ENCODE peak calls at places on chromosomes 3 and 15, in five cellular contexts. X is adrenal gland, V is fibroblast of mammary gland, F is HFFc6, K is fibroblast of pulmonary artery. J is an unnamed sample.
A peak's percentile ranks its signal among the peaks of the same experiment; 100 is the strongest.

GRCh38 chr3:95612611-95613010 is 1201.8 kb upstream of the EPHA6 start:
- DNase-seq in X (no peak), V (no peak), F (no peak), K (no peak), J (no peak)

GRCh38 chr3:197000211-197000610 is 29.4 kb downstream of the MELTF start:
- DNase-seq in X (no peak), V (peak; percentile 19), F (peak; percentile 15), K (peak; percentile 12), J (peak; percentile 74)

GRCh38 chr3:44845528-44846520 is 15.9 kb upstream of the TMEM42 start:
- DNase-seq in X (peak; percentile 82), V (peak; percentile 21), F (peak; percentile 57), K (peak; percentile 88), J (peak; percentile 81)

GRCh38 chr3:192219926-192220325 is 507.4 kb downstream of the FGF12 start:
- DNase-seq in X (no peak), V (no peak), F (no peak), K (no peak), J (no peak)

GRCh38 chr3:142129516-142130171 is 19.7 kb downstream of the TFDP2 start:
- DNase-seq in X (no peak), V (no peak), F (no peak), K (no peak), J (no peak)

GRCh38 chr15:81666828-81667227 is 292.8 kb upstream of the TMC3 start:
- DNase-seq in X (no peak), V (no peak), F (no peak), K (no peak), J (no peak)

GRCh38 chr15:101027273-101027901 is 108.2 kb downstream of the LRRK1 start:
- DNase-seq in X (peak; percentile 45), V (no peak), F (no peak), K (no peak), J (peak; percentile 48)

GRCh38 chr3:88123526-88123925 is 26.2 kb upstream of the C3orf38 start:
- DNase-seq in X (no peak), V (no peak), F (no peak), K (no peak), J (no peak)

GRCh38 chr3:177640319-177640997 is 443.2 kb upstream of the TBL1XR1 start:
- DNase-seq in X (no peak), V (peak; percentile 45), F (no peak), K (no peak), J (no peak)

GRCh38 chr15:39156636-39157255 is 424.1 kb upstream of the THBS1 start:
- DNase-seq in X (peak; percentile 66), V (peak; percentile 65), F (no peak), K (no peak), J (no peak)

GRCh38 chr3:20546636-20547035 is 360.6 kb upstream of the SGO1 start:
- DNase-seq in X (no peak), V (no peak), F (peak; percentile 59), K (peak; percentile 22), J (no peak)

GRCh38 chr3:58038675-58039302 is 30.6 kb downstream of the FLNB start:
- DNase-seq in X (no peak), V (no peak), F (no peak), K (no peak), J (peak; percentile 51)

GRCh38 chr15:68623301-68623892 is 44.6 kb downstream of the CORO2B start:
- DNase-seq in X (no peak), V (peak; percentile 72), F (no peak), K (no peak), J (no peak)

GRCh38 chr3:135125171-135125801 is 330.2 kb downstream of the EPHB1 start:
- DNase-seq in X (no peak), V (peak; percentile 44), F (no peak), K (peak; percentile 24), J (peak; percentile 32)

GRCh38 chr3:113531826-113532697 is at the start of gene SIDT1:
- DNase-seq in X (peak; percentile 75), V (no peak), F (no peak), K (no peak), J (peak; percentile 47)

GRCh38 chr3:27553868-27554540 is 69.8 kb upstream of the SLC4A7 start:
- DNase-seq in X (no peak), V (peak; percentile 49), F (no peak), K (no peak), J (no peak)

GRCh38 chr3:38645601-38646000 is 3.9 kb downstream of the SCN5A start:
- DNase-seq in X (peak; percentile 11), V (no peak), F (no peak), K (no peak), J (no peak)

GRCh38 chr3:161576733-161577510 is 80.3 kb downstream of the OTOL1 start:
- DNase-seq in X (no peak), V (peak; percentile 53), F (no peak), K (no peak), J (no peak)

GRCh38 chr15:86691091-86691490 is 611.4 kb downstream of the AGBL1 start:
- DNase-seq in X (no peak), V (no peak), F (no peak), K (no peak), J (no peak)
- TF ChIP-seq CTCF in X (peak; percentile 20), V (no peak), F (no peak), K (no peak), J (peak; percentile 10)

GRCh38 chr3:104102386-104102785 is 1264.3 kb upstream of the ALCAM start:
- DNase-seq in X (no peak), V (peak; percentile 55), F (peak; percentile 58), K (peak; percentile 73), J (peak; percentile 68)
- TF ChIP-seq CTCF in X (peak; percentile 41), V (peak; percentile 59), F (peak; percentile 82), K (peak; percentile 83), J (peak; percentile 75)

DNA sequence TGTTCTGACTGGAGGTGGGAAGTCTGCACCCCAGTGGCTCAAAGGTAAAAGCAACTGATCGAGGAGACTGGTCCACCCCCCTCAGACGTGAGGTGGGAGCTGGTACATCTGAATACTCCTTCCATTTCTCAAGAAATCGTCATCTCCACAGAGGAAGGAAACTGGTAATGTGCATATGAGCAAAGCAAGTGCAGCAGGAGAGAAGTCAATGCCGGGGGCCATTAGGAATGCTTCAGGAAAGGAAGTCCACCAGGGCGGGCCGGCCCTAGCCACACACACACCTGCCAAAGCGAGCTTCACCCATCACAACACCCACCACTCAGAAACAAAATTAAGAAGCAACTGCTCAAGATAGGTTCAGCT is 8.5 kb downstream of the TBC1D2B start:
- DNase-seq in X (no peak), V (no peak), F (no peak), K (no peak), J (no peak)
- TF ChIP-seq CTCF in X (no peak), V (no peak), F (no peak), K (no peak), J (no peak)

GRCh38 chr3:47380026-47380600 is 708 bp upstream of the PTPN23 start:
- DNase-seq in X (no peak), V (no peak), F (no peak), K (no peak), J (no peak)
- TF ChIP-seq CTCF in X (no peak), V (no peak), F (no peak), K (peak; percentile 7), J (no peak)

GRCh38 chr15:29925227-29926082 is 103.2 kb upstream of the TJP1 start:
- DNase-seq in X (peak; percentile 81), V (peak; percentile 79), F (peak; percentile 66), K (peak; percentile 84), J (peak; percentile 95)

GRCh38 chr15:29922191-29922590 is 99.9 kb upstream of the TJP1 start:
- DNase-seq in X (no peak), V (no peak), F (no peak), K (no peak), J (no peak)

GRCh38 chr15:29921130-29921601 is 98.9 kb upstream of the TJP1 start:
- DNase-seq in X (no peak), V (no peak), F (no peak), K (no peak), J (peak; percentile 84)

GRCh38 chr15:29924750-29925149 is 102.5 kb upstream of the TJP1 start:
- DNase-seq in X (peak; percentile 61), V (peak; percentile 14), F (peak; percentile 50), K (peak; percentile 85), J (peak; percentile 66)

GRCh38 chr15:29926083-29926388 is 103.8 kb upstream of the TJP1 start:
- DNase-seq in X (no peak), V (no peak), F (no peak), K (no peak), J (no peak)
- TF ChIP-seq CTCF in X (no peak), V (no peak), F (peak; percentile 39), K (no peak), J (no peak)

GRCh38 chr3:138457863-138458735 is 23.7 kb downstream of the ESYT3 start:
- DNase-seq in X (peak; percentile 30), V (no peak), F (no peak), K (no peak), J (no peak)

GRCh38 chr3:138461246-138461645 is 26.8 kb downstream of the ESYT3 start:
- DNase-seq in X (peak; percentile 18), V (no peak), F (peak; percentile 24), K (peak; percentile 16), J (no peak)

GRCh38 chr3:138460536-138461205 is 26.3 kb downstream of the ESYT3 start:
- DNase-seq in X (peak; percentile 25), V (no peak), F (no peak), K (no peak), J (no peak)

GRCh38 chr3:138458774-138459499 is 24.5 kb downstream of the ESYT3 start:
- DNase-seq in X (peak; percentile 30), V (no peak), F (no peak), K (no peak), J (no peak)

GRCh38 chr3:138459619-138460535 is 25.5 kb downstream of the ESYT3 start:
- DNase-seq in X (peak; percentile 21), V (no peak), F (no peak), K (no peak), J (no peak)
- TF ChIP-seq CTCF in X (no peak), V (peak; percentile 1), F (no peak), K (no peak), J (no peak)

DNA sequence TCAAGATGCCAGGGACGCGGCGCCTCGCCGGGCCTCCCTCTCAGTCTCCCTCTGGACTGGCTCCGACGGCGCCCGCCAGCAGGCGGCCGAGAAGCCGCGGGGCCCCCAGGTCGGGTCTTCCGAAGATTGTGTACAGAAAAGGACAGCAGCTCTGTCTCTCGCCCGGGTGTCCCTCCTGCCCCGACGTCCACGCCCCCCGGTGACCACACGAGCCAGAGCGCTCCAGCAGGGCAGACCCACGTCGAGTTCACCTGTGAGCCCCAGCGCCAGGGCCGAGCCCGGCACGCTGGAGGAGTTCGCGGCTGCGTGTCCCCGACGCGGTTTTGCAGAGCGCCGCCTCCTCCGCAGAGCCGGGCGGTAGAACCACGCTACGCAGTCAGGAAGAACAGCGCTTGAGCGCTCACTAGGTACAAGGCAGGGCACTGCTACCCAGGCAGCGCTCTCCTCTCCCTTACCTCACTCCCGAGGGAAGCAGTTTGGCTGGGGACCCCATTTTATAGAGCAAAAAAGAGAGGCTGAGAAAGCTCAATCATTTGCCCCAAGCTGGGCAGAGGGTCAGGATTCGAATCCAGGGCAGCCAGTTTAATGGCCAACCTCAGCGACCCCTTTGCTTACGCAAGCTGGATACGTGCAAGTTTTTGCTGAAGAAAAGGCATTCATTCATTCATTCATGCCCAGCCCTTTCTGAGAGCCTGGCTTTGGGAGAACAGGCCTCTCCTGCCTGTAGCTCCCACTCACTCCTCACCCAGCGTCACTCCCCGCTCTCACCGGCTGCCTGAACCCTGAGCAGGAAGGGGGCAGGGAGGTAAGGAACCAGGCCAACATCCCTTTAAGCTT is 3.0 kb upstream of the TLE3 start:
- DNase-seq in X (peak; percentile 81), V (peak; percentile 71), F (no peak), K (peak; percentile 88), J (peak; percentile 56)
- TF ChIP-seq CTCF in X (peak; percentile 34), V (peak; percentile 21), F (peak; percentile 64), K (peak; percentile 35), J (peak; percentile 23)

J was measured in epithelial cell of esophagus.